ENCODE peak calls at places on chromosome 6, in six cellular contexts. W, Y, P, X, S and F are unnamed samples. For H3K36me3, the result is how much of the 10 kb centered on the place peaks cover.

GRCh38 chr6:30618270-30618787 is 689 bp downstream of the MRPS18B start:
- DNase-seq in Y (no peak), X (peak), W (no peak), P (no peak), S (peak), F (no peak)

GRCh38 chr6:142946924-142947701 is 2.1 kb upstream of the HIVEP2 start:
- DNase-seq in Y (peak), W (no peak), S (peak), X (peak), P (no peak), F (no peak)

GRCh38 chr6:36312854-36313627 is 23.6 kb downstream of the BNIP5 start:
- DNase-seq in W (peak), S (no peak), P (no peak), Y (no peak), X (no peak), F (no peak)

GRCh38 chr6:129621252-129621651 is 88.7 kb downstream of the ARHGAP18 start:
- DNase-seq in P (no peak), S (no peak), X (peak), W (no peak), Y (peak), F (no peak)

GRCh38 chr6:78832091-78832808 is 35.1 kb upstream of the IRAK1BP1 start:
- DNase-seq in X (no peak), W (no peak), Y (no peak), P (no peak), S (no peak), F (no peak)

GRCh38 chr6:4281341-4282293 is 146.2 kb upstream of the ECI2 start:
- DNase-seq in S (no peak), P (no peak), W (peak), Y (peak), X (no peak), F (no peak)

GRCh38 chr6:154593122-154593521 is 82.6 kb upstream of the CNKSR3 start:
- DNase-seq in X (peak), S (peak), Y (no peak), P (no peak), W (no peak), F (no peak)

GRCh38 chr6:125858427-125859320 is 67.9 kb downstream of the NCOA7 start:
- DNase-seq in S (peak), W (no peak), P (peak), X (peak), Y (peak), F (peak)

GRCh38 chr6:37339911-37340638 is 13.7 kb upstream of the RNF8 start:
- DNase-seq in Y (no peak), P (no peak), W (no peak), X (no peak), S (no peak), F (no peak)

GRCh38 chr6:48136856-48137255 is 25.9 kb upstream of the PTCHD4 start:
- DNase-seq in S (no peak), X (no peak), W (no peak), Y (no peak), P (no peak), F (no peak)

GRCh38 chr6:89146748-89147715 is 1.2 kb downstream of the PM20D2 start:
- DNase-seq in Y (no peak), S (no peak), P (peak), X (peak), W (no peak), F (no peak)

GRCh38 chr6:52328303-52328662 is 33.7 kb upstream of the PAQR8 start:
- DNase-seq in S (no peak), Y (no peak), X (peak), P (no peak), W (no peak), F (no peak)

GRCh38 chr6:120328521-120328920 is 979.0 kb upstream of the MAN1A1 start:
- DNase-seq in S (no peak), P (no peak), Y (no peak), X (no peak), W (no peak), F (no peak)

GRCh38 chr6:93040375-93040774 is 379.0 kb downstream of the EPHA7 start:
- DNase-seq in P (no peak), Y (no peak), S (no peak), W (no peak), X (no peak), F (no peak)

GRCh38 chr6:29797120-29797519 is 30.5 kb upstream of the HLA-G start:
- DNase-seq in X (no peak), Y (no peak), S (no peak), W (no peak), P (no peak), F (no peak)

GRCh38 chr6:35500782-35501181 is 3.9 kb upstream of the TEAD3 start:
- DNase-seq in P (no peak), S (no peak), Y (no peak), W (no peak), X (peak), F (no peak)

GRCh38 chr6:15509335-15509933 is 153.4 kb downstream of the DTNBP1 start:
- DNase-seq in Y (no peak), W (no peak), S (peak), P (no peak), X (no peak), F (no peak)

GRCh38 chr6:15511248-15512125 is 151.3 kb downstream of the DTNBP1 start:
- DNase-seq in X (no peak), P (no peak), Y (no peak), S (no peak), W (no peak), F (no peak)

GRCh38 chr6:15510536-15511247 is 152.1 kb downstream of the DTNBP1 start:
- DNase-seq in X (no peak), Y (no peak), W (no peak), P (no peak), S (no peak), F (no peak)

GRCh38 chr6:15508363-15509330 is 154.2 kb downstream of the DTNBP1 start:
- DNase-seq in P (no peak), Y (no peak), X (no peak), S (no peak), W (no peak), F (no peak)

GRCh38 chr6:15510121-15510520 is 152.7 kb downstream of the DTNBP1 start:
- DNase-seq in S (no peak), W (no peak), Y (no peak), P (no peak), X (no peak), F (no peak)
- H3K36me3 ChIP-seq in S (half or more), W (under half), Y (half or more), P (under half), X (under half), F (half or more)

GRCh38 chr6:148747493-148748160 is 797 bp downstream of the UST start:
- DNase-seq in Y (peak), X (no peak), S (no peak), P (no peak), W (no peak), F (no peak)
- TF ChIP-seq ZNF274 in Y (no peak), X (no peak), S (no peak), P (no peak), W (no peak), F (no peak)

DNA sequence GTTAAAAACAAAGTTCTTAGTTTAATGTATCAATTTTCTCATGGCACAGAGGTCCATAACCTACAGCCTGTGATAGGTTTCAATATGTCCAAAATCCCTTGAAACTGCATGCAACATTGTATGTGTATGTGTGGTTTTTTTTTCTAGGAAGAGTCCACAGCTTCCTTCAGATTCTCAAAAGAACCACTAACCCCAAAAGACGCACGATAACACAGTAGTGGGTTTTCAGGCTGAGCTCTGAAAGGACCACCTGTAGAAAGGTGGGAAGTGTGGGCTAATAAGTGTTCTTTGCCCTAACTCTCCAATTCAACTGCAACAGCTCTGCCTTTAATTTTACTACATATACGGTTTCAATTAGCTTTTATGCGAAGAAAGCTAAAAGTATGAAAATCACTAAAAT is 11.5 kb upstream of the KATNA1 start:
- DNase-seq in S (no peak), P (no peak), Y (no peak), X (no peak), W (no peak), F (no peak)
- H3K36me3 ChIP-seq in S (half or more), P (under half), Y (under half), X (under half), W (under half), F (under half)

GRCh38 chr6:8556370-8557018 is 121.1 kb upstream of the SLC35B3 start:
- DNase-seq in S (no peak), W (no peak), Y (no peak), P (peak), X (peak), F (no peak)
- TF ChIP-seq ZNF274 in S (no peak), W (no peak), Y (no peak), P (no peak), X (no peak), F (no peak)